ENCODE peak calls at places on chromosomes 2 and 18, in seven cellular contexts. One of them, this sample, is unnamed.

GRCh38 chr2:19361325-19361990 is 3.0 kb upstream of the OSR1 start:
- DNase-seq in CD4-positive, CD25-positive, alpha-beta regulatory T cell: no peak
- DNase-seq in lower lobe of right lung: no peak
- DNase-seq in choroid plexus epithelial cell: peak
- DNase-seq in neuronal stem cell: no peak
- DNase-seq in NT2/D1: no peak
- DNase-seq in fibroblast of mammary gland: no peak
- DNase-seq in this sample: no peak

GRCh38 chr2:44168684-44169154 is at the start of gene PPM1B:
- DNase-seq in CD4-positive, CD25-positive, alpha-beta regulatory T cell: no peak
- DNase-seq in lower lobe of right lung: peak
- DNase-seq in choroid plexus epithelial cell: no peak
- DNase-seq in neuronal stem cell: no peak
- DNase-seq in NT2/D1: peak
- DNase-seq in fibroblast of mammary gland: no peak
- DNase-seq in this sample: no peak

GRCh38 chr2:96868555-96869280 is 1.2 kb downstream of the SEMA4C start:
- DNase-seq in CD4-positive, CD25-positive, alpha-beta regulatory T cell: peak
- DNase-seq in lower lobe of right lung: peak
- DNase-seq in choroid plexus epithelial cell: peak
- DNase-seq in neuronal stem cell: peak
- DNase-seq in NT2/D1: no peak
- DNase-seq in fibroblast of mammary gland: peak
- DNase-seq in this sample: peak

GRCh38 chr2:235618039-235618438 is 124.2 kb downstream of the AGAP1 start:
- DNase-seq in CD4-positive, CD25-positive, alpha-beta regulatory T cell: no peak
- DNase-seq in lower lobe of right lung: no peak
- DNase-seq in choroid plexus epithelial cell: peak
- DNase-seq in neuronal stem cell: no peak
- DNase-seq in NT2/D1: no peak
- DNase-seq in fibroblast of mammary gland: peak
- DNase-seq in this sample: no peak

GRCh38 chr2:37870829-37871228 is 54.3 kb upstream of the RMDN2 start:
- DNase-seq in CD4-positive, CD25-positive, alpha-beta regulatory T cell: no peak
- DNase-seq in lower lobe of right lung: no peak
- DNase-seq in choroid plexus epithelial cell: no peak
- DNase-seq in neuronal stem cell: no peak
- DNase-seq in NT2/D1: no peak
- DNase-seq in fibroblast of mammary gland: peak
- DNase-seq in this sample: no peak

GRCh38 chr2:156447761-156448160 is 11.6 kb downstream of the GPD2 start:
- DNase-seq in CD4-positive, CD25-positive, alpha-beta regulatory T cell: no peak
- DNase-seq in lower lobe of right lung: no peak
- DNase-seq in choroid plexus epithelial cell: no peak
- DNase-seq in neuronal stem cell: no peak
- DNase-seq in NT2/D1: no peak
- DNase-seq in fibroblast of mammary gland: no peak
- DNase-seq in this sample: no peak

GRCh38 chr18:10374615-10375295 is 79.7 kb upstream of the APCDD1 start:
- DNase-seq in CD4-positive, CD25-positive, alpha-beta regulatory T cell: no peak
- DNase-seq in lower lobe of right lung: no peak
- DNase-seq in choroid plexus epithelial cell: no peak
- DNase-seq in neuronal stem cell: no peak
- DNase-seq in NT2/D1: peak
- DNase-seq in fibroblast of mammary gland: no peak
- DNase-seq in this sample: peak

GRCh38 chr2:171711351-171711750 is 24.1 kb downstream of the DYNC1I2 start:
- DNase-seq in CD4-positive, CD25-positive, alpha-beta regulatory T cell: no peak
- DNase-seq in lower lobe of right lung: no peak
- DNase-seq in choroid plexus epithelial cell: peak
- DNase-seq in neuronal stem cell: no peak
- DNase-seq in NT2/D1: no peak
- DNase-seq in fibroblast of mammary gland: no peak
- DNase-seq in this sample: no peak

GRCh38 chr2:111659361-111660281 is 224.4 kb downstream of the ANAPC1 start:
- DNase-seq in CD4-positive, CD25-positive, alpha-beta regulatory T cell: no peak
- DNase-seq in lower lobe of right lung: peak
- DNase-seq in choroid plexus epithelial cell: peak
- DNase-seq in neuronal stem cell: no peak
- DNase-seq in NT2/D1: peak
- DNase-seq in fibroblast of mammary gland: peak
- DNase-seq in this sample: peak

GRCh38 chr2:126663184-126663963 is 7.4 kb downstream of the GYPC start:
- DNase-seq in CD4-positive, CD25-positive, alpha-beta regulatory T cell: no peak
- DNase-seq in lower lobe of right lung: no peak
- DNase-seq in choroid plexus epithelial cell: no peak
- DNase-seq in neuronal stem cell: no peak
- DNase-seq in NT2/D1: no peak
- DNase-seq in fibroblast of mammary gland: no peak
- DNase-seq in this sample: no peak

GRCh38 chr2:126664234-126664633 is 8.3 kb downstream of the GYPC start:
- DNase-seq in CD4-positive, CD25-positive, alpha-beta regulatory T cell: peak
- DNase-seq in lower lobe of right lung: no peak
- DNase-seq in choroid plexus epithelial cell: no peak
- DNase-seq in neuronal stem cell: no peak
- DNase-seq in NT2/D1: no peak
- DNase-seq in fibroblast of mammary gland: no peak
- DNase-seq in this sample: no peak

GRCh38 chr2:126661702-126662465 is 5.9 kb downstream of the GYPC start:
- DNase-seq in CD4-positive, CD25-positive, alpha-beta regulatory T cell: peak
- DNase-seq in lower lobe of right lung: no peak
- DNase-seq in choroid plexus epithelial cell: no peak
- DNase-seq in neuronal stem cell: no peak
- DNase-seq in NT2/D1: no peak
- DNase-seq in fibroblast of mammary gland: no peak
- DNase-seq in this sample: no peak

GRCh38 chr2:126661001-126661400 is 5.0 kb downstream of the GYPC start:
- DNase-seq in CD4-positive, CD25-positive, alpha-beta regulatory T cell: no peak
- DNase-seq in lower lobe of right lung: no peak
- DNase-seq in choroid plexus epithelial cell: no peak
- DNase-seq in neuronal stem cell: no peak
- DNase-seq in NT2/D1: no peak
- DNase-seq in fibroblast of mammary gland: no peak
- DNase-seq in this sample: no peak

GRCh38 chr2:126662623-126663022 is 6.7 kb downstream of the GYPC start:
- DNase-seq in CD4-positive, CD25-positive, alpha-beta regulatory T cell: peak
- DNase-seq in lower lobe of right lung: no peak
- DNase-seq in choroid plexus epithelial cell: no peak
- DNase-seq in neuronal stem cell: no peak
- DNase-seq in NT2/D1: no peak
- DNase-seq in fibroblast of mammary gland: no peak
- DNase-seq in this sample: no peak
- H3K4me3 ChIP-seq in CD4-positive, CD25-positive, alpha-beta regulatory T cell: peak
- H3K4me3 ChIP-seq in lower lobe of right lung: no peak
- H3K4me3 ChIP-seq in choroid plexus epithelial cell: no peak
- H3K4me3 ChIP-seq in neuronal stem cell: no peak
- H3K4me3 ChIP-seq in NT2/D1: no peak
- H3K4me3 ChIP-seq in fibroblast of mammary gland: no peak
- H3K4me3 ChIP-seq in this sample: no peak

GRCh38 chr2:106163948-106164580 is 30.0 kb downstream of the UXS1 start:
- DNase-seq in CD4-positive, CD25-positive, alpha-beta regulatory T cell: peak
- DNase-seq in lower lobe of right lung: no peak
- DNase-seq in choroid plexus epithelial cell: peak
- DNase-seq in neuronal stem cell: no peak
- DNase-seq in NT2/D1: no peak
- DNase-seq in fibroblast of mammary gland: peak
- DNase-seq in this sample: no peak
- H3K4me3 ChIP-seq in CD4-positive, CD25-positive, alpha-beta regulatory T cell: peak
- H3K4me3 ChIP-seq in lower lobe of right lung: no peak
- H3K4me3 ChIP-seq in choroid plexus epithelial cell: no peak
- H3K4me3 ChIP-seq in neuronal stem cell: no peak
- H3K4me3 ChIP-seq in NT2/D1: no peak
- H3K4me3 ChIP-seq in fibroblast of mammary gland: no peak
- H3K4me3 ChIP-seq in this sample: no peak

GRCh38 chr2:88452980-88453582 is 588 bp upstream of the FOXI3 start:
- DNase-seq in CD4-positive, CD25-positive, alpha-beta regulatory T cell: peak
- DNase-seq in lower lobe of right lung: no peak
- DNase-seq in choroid plexus epithelial cell: peak
- DNase-seq in neuronal stem cell: no peak
- DNase-seq in NT2/D1: no peak
- DNase-seq in fibroblast of mammary gland: no peak
- DNase-seq in this sample: no peak

GRCh38 chr2:88450186-88450585 is 2.3 kb downstream of the FOXI3 start:
- DNase-seq in CD4-positive, CD25-positive, alpha-beta regulatory T cell: no peak
- DNase-seq in lower lobe of right lung: no peak
- DNase-seq in choroid plexus epithelial cell: no peak
- DNase-seq in neuronal stem cell: no peak
- DNase-seq in NT2/D1: no peak
- DNase-seq in fibroblast of mammary gland: no peak
- DNase-seq in this sample: no peak

GRCh38 chr2:88450925-88451575 is 1.4 kb downstream of the FOXI3 start:
- DNase-seq in CD4-positive, CD25-positive, alpha-beta regulatory T cell: no peak
- DNase-seq in lower lobe of right lung: no peak
- DNase-seq in choroid plexus epithelial cell: no peak
- DNase-seq in neuronal stem cell: peak
- DNase-seq in NT2/D1: no peak
- DNase-seq in fibroblast of mammary gland: no peak
- DNase-seq in this sample: no peak

GRCh38 chr2:88452151-88452851 is at the start of gene FOXI3:
- DNase-seq in CD4-positive, CD25-positive, alpha-beta regulatory T cell: no peak
- DNase-seq in lower lobe of right lung: no peak
- DNase-seq in choroid plexus epithelial cell: no peak
- DNase-seq in neuronal stem cell: peak
- DNase-seq in NT2/D1: no peak
- DNase-seq in fibroblast of mammary gland: no peak
- DNase-seq in this sample: no peak

DNA sequence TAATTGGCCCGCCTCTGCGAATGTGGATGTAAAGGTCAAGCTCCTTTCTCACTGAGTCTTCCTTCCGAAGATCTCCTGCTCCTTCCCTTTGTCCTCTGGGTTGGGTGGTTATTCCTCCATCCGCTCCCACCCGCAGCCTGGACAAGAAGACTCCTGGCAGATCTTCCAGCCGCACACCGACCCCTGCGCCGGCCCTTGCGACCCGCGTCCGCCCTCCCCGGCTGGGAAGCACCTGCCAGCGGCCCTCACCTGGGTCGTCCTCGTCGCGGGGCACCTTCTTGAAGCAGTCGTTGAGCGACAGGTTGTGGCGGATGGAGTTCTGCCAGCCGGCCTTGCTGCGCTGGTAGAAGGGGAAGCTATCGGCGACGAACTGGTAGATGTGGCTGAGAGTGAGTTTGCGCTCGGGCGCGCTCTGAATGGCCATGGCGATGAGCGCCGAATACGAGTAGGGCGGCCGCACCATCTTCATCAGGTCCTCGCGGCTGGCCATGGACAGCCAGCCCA is 794 bp downstream of the FOXI3 start:
- DNase-seq in CD4-positive, CD25-positive, alpha-beta regulatory T cell: peak
- DNase-seq in lower lobe of right lung: no peak
- DNase-seq in choroid plexus epithelial cell: peak
- DNase-seq in neuronal stem cell: peak
- DNase-seq in NT2/D1: no peak
- DNase-seq in fibroblast of mammary gland: no peak
- DNase-seq in this sample: no peak
- H3K4me3 ChIP-seq in CD4-positive, CD25-positive, alpha-beta regulatory T cell: no peak
- H3K4me3 ChIP-seq in lower lobe of right lung: peak
- H3K4me3 ChIP-seq in choroid plexus epithelial cell: no peak
- H3K4me3 ChIP-seq in neuronal stem cell: no peak
- H3K4me3 ChIP-seq in NT2/D1: peak
- H3K4me3 ChIP-seq in fibroblast of mammary gland: no peak
- H3K4me3 ChIP-seq in this sample: no peak

DNA sequence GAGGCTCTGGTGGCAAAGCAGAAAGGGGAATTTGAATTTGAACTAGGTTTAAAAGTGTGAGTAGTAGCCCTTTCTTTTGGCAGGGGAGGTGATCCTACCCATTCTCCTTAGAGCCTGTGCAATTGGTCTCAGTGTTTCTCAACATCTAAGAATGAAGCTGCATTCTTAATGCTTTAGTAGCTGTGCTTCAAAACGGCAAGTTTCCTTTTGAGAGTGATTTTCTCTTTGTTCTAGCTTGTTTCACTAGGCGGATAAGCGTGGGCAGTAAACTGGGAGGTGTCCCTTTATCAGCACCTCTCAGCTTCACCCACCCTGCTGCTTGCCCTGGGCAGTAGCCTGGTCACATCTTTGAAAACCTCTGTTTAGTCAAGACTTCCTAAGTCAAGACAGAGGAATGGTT is 6.7 kb downstream of the CRIM1 start:
- DNase-seq in CD4-positive, CD25-positive, alpha-beta regulatory T cell: no peak
- DNase-seq in lower lobe of right lung: no peak
- DNase-seq in choroid plexus epithelial cell: peak
- DNase-seq in neuronal stem cell: no peak
- DNase-seq in NT2/D1: no peak
- DNase-seq in fibroblast of mammary gland: peak
- DNase-seq in this sample: no peak
- H3K4me3 ChIP-seq in CD4-positive, CD25-positive, alpha-beta regulatory T cell: no peak
- H3K4me3 ChIP-seq in lower lobe of right lung: no peak
- H3K4me3 ChIP-seq in choroid plexus epithelial cell: no peak
- H3K4me3 ChIP-seq in neuronal stem cell: no peak
- H3K4me3 ChIP-seq in NT2/D1: no peak
- H3K4me3 ChIP-seq in fibroblast of mammary gland: no peak
- H3K4me3 ChIP-seq in this sample: no peak

DNA sequence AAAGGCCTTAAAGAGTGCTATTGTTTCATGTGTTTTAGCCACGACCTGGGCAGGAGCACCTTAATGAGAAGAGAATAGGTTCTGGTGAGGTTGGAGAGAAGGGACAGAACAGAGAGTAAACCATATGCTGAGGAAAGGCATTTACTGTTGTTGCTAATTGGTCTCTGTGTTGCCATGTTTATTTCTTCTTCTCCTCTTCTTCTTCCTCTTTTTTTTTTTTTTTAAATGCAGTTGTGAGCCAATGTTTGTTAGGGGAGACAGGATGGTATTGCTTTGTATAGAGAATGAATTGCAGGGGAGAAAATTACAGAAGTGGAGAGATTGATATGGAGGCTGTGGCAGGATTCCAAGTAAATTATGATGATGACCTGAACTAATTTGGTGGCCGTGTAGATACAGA is 2.6 kb downstream of the SCN9A start:
- DNase-seq in CD4-positive, CD25-positive, alpha-beta regulatory T cell: no peak
- DNase-seq in lower lobe of right lung: no peak
- DNase-seq in choroid plexus epithelial cell: no peak
- DNase-seq in neuronal stem cell: no peak
- DNase-seq in NT2/D1: no peak
- DNase-seq in fibroblast of mammary gland: no peak
- DNase-seq in this sample: no peak
- H3K4me3 ChIP-seq in CD4-positive, CD25-positive, alpha-beta regulatory T cell: no peak
- H3K4me3 ChIP-seq in lower lobe of right lung: no peak
- H3K4me3 ChIP-seq in choroid plexus epithelial cell: no peak
- H3K4me3 ChIP-seq in neuronal stem cell: no peak
- H3K4me3 ChIP-seq in NT2/D1: no peak
- H3K4me3 ChIP-seq in fibroblast of mammary gland: no peak
- H3K4me3 ChIP-seq in this sample: no peak

DNA sequence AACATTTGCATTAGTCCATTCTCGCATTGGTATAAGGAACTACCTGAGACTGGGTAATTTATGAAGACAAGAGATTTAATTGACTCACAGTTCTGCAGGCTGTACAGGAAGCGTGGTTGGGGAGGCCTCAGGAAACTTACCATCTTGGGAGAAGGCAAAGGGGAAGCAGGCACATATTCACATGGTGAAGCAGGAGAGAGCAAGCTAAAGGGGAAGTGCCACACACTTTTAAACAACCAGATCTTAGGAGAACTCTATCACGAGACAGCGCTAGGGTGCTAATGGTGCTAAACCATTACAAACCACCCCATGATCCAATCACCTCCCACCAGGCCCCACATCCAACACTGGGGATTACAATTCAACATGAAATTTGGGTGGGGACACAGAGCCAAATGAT is 201.7 kb upstream of the MGAT5 start:
- DNase-seq in CD4-positive, CD25-positive, alpha-beta regulatory T cell: no peak
- DNase-seq in lower lobe of right lung: no peak
- DNase-seq in choroid plexus epithelial cell: no peak
- DNase-seq in neuronal stem cell: no peak
- DNase-seq in NT2/D1: no peak
- DNase-seq in fibroblast of mammary gland: no peak
- DNase-seq in this sample: no peak
- H3K4me3 ChIP-seq in CD4-positive, CD25-positive, alpha-beta regulatory T cell: no peak
- H3K4me3 ChIP-seq in lower lobe of right lung: no peak
- H3K4me3 ChIP-seq in choroid plexus epithelial cell: no peak
- H3K4me3 ChIP-seq in neuronal stem cell: no peak
- H3K4me3 ChIP-seq in NT2/D1: no peak
- H3K4me3 ChIP-seq in fibroblast of mammary gland: no peak
- H3K4me3 ChIP-seq in this sample: no peak